ENCODE peak calls at places on chromosome 13, in four cellular contexts. L is IMR-90, D is esophagus squamous epithelium, S is mucosa of descending colon. Z is an unnamed sample.

GRCh38 chr13:68927387-68928026 is 1180.1 kb upstream of the ATXN8OS start:
- DNase-seq in S (no peak), D (no peak), L (no peak), Z (no peak)

GRCh38 chr13:74132152-74132767 is 1.9 kb downstream of the KLF12 start:
- DNase-seq in D (no peak), L (peak; percentile 39), S (no peak), Z (no peak)

GRCh38 chr13:41791056-41791455 is 169.9 kb downstream of the VWA8 start:
- DNase-seq in D (no peak), L (peak; percentile 24), S (no peak), Z (no peak)

GRCh38 chr13:22369090-22369489 is 698.2 kb downstream of the FGF9 start:
- DNase-seq in S (no peak), L (no peak), D (no peak), Z (no peak)

GRCh38 chr13:32538234-32538620 is 368 bp downstream of the N4BP2L2 start:
- DNase-seq in S (peak; percentile 62), L (peak; percentile 62), D (no peak), Z (no peak)

GRCh38 chr13:85879014-85879413 is 79.8 kb upstream of the SLITRK6 start:
- DNase-seq in L (no peak), S (no peak), D (no peak), Z (no peak)

GRCh38 chr13:99610702-99611289 is 109.5 kb downstream of the TM9SF2 start:
- DNase-seq in S (no peak), D (no peak), L (no peak), Z (no peak)

GRCh38 chr13:102724923-102725322 is 30.1 kb upstream of the METTL21C start:
- DNase-seq in S (no peak), L (peak; percentile 24), D (no peak), Z (no peak)

GRCh38 chr13:95643814-95644598 is 500 bp downstream of the DZIP1 start:
- DNase-seq in L (peak; percentile 35), S (peak; percentile 47), D (no peak), Z (peak; percentile 32)

GRCh38 chr13:42549555-42549941 is 24.4 kb upstream of the TNFSF11 start:
- DNase-seq in L (no peak), S (no peak), D (no peak), Z (no peak)

GRCh38 chr13:70923863-70924752 is 815.9 kb upstream of the KLHL1 start:
- DNase-seq in S (peak; percentile 38), L (no peak), D (no peak), Z (no peak)

GRCh38 chr13:48448963-48449614 is 36.2 kb upstream of the LPAR6 start:
- DNase-seq in D (no peak), S (no peak), L (peak; percentile 80), Z (no peak)

GRCh38 chr13:114101325-114101821 is 31.1 kb downstream of the RASA3 start:
- DNase-seq in L (no peak), D (no peak), S (peak; percentile 48), Z (peak; percentile 32)

GRCh38 chr13:27556109-27556508 is 64.2 kb downstream of the LNX2 start:
- DNase-seq in S (no peak), D (no peak), L (peak; percentile 78), Z (no peak)

GRCh38 chr13:71618154-71618553 is 248.8 kb downstream of the DACH1 start:
- DNase-seq in S (no peak), L (peak; percentile 53), D (no peak), Z (no peak)

GRCh38 chr13:35906636-35907035 is 224.5 kb downstream of the DCLK1 start:
- DNase-seq in L (no peak), S (no peak), D (no peak), Z (no peak)

GRCh38 chr13:91058066-91058465 is 289.4 kb upstream of the MIR17HG start:
- DNase-seq in D (no peak), L (no peak), S (no peak), Z (no peak)

GRCh38 chr13:26019881-26020535 is 31.8 kb downstream of the SHISA2 start:
- DNase-seq in L (peak; percentile 63), S (no peak), D (no peak), Z (no peak)

GRCh38 chr13:45219938-45220375 is 19.1 kb upstream of the KCTD4 start:
- DNase-seq in L (peak; percentile 44), S (no peak), D (no peak), Z (no peak)

GRCh38 chr13:66415444-66415843 is 814.7 kb downstream of the PCDH9 start:
- DNase-seq in S (no peak), L (no peak), D (no peak), Z (no peak)

GRCh38 chr13:99359493-99359892 is 52.3 kb upstream of the GPR183 start:
- DNase-seq in L (no peak), D (no peak), S (no peak), Z (no peak)

GRCh38 chr13:32255744-32256120 is 59.4 kb downstream of the ZAR1L start:
- DNase-seq in L (peak; percentile 76), D (no peak), S (no peak), Z (no peak)

GRCh38 chr13:113399755-113400149 is 35.8 kb upstream of the GRTP1 start:
- DNase-seq in S (no peak), L (no peak), D (no peak), Z (no peak)

GRCh38 chr13:42894765-42895181 is 97.3 kb downstream of the EPSTI1 start:
- DNase-seq in D (no peak), S (no peak), L (peak; percentile 36), Z (no peak)

GRCh38 chr13:27022571-27023311 is 148.9 kb downstream of the USP12 start:
- DNase-seq in D (no peak), L (peak; percentile 89), S (no peak), Z (no peak)

GRCh38 chr13:61608138-61608537 is 192.5 kb upstream of the PCDH20 start:
- DNase-seq in D (no peak), S (no peak), L (no peak), Z (no peak)

GRCh38 chr13:44263920-44264610 is 109.6 kb upstream of the SERP2 start:
- DNase-seq in D (no peak), S (no peak), L (peak; percentile 20), Z (peak; percentile 39)

GRCh38 chr13:59424661-59425060 is 739.1 kb downstream of the DIAPH3 start:
- DNase-seq in D (no peak), S (no peak), L (peak; percentile 69), Z (no peak)
- TF ChIP-seq CTCF in D (no peak), S (no peak), L (no peak), Z (no peak)

GRCh38 chr13:97229699-97230098 is 7.6 kb downstream of the MBNL2 start:
- DNase-seq in D (no peak), L (no peak), S (no peak), Z (no peak)
- H3K4me1 ChIP-seq in D (peaks cover 61% of the 10 kb centered on the region), L (peaks cover 29% of the 10 kb centered on the region), S (peaks cover 36% of the 10 kb centered on the region), Z (peaks cover 8% of the 10 kb centered on the region)

DNA sequence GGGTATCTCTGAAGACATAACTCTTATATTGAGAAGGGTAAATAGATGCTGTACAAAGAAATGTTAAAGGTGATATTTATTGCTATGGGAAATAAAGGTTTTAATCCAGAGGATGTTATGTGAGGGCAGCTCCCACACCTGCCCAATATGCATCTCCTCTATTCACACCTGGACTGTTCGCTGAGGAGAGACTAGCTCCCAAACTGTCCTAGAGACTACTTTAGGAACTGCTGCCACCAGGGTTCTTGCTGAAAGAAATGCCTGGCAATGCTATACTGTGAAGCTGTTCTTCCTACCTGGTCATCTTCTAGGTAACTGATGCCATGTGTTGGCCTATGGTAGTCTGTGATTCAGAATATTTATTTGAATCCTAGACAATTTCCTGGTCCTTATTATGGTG is 1421.5 kb upstream of the SPRY2 start:
- DNase-seq in D (no peak), L (no peak), S (no peak), Z (no peak)
- TF ChIP-seq CTCF in D (no peak), L (no peak), S (no peak), Z (no peak)

DNA sequence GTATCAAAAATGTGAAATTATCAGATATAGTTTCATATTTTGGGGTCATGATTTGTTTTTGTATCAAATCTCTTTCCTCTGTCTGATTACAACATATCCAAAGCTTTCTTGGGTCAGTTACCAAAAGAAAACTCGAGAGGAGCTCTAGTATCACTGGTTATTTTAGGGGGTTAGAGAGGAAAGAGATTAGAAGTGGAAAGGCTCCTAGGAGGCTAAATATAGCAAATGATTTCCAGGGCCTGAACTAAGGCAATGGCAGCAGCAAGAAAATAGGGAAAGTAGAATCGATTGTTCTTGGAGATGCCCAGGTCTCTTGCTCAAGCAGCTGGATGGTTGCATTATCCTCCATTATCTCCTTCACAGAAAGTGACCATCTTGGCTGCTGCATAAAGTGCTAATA is 72.9 kb downstream of the NHLRC3 start:
- DNase-seq in L (no peak), S (no peak), D (no peak), Z (no peak)
- H3K4me1 ChIP-seq in L (no peaks in the 10 kb centered on the region), S (no peaks in the 10 kb centered on the region), D (no peaks in the 10 kb centered on the region), Z (no peaks in the 10 kb centered on the region)

GRCh38 chr13:57629821-57630235 is 1.7 kb upstream of the PCDH17 start:
- DNase-seq in S (peak; percentile 49), L (peak; percentile 42), D (no peak), Z (peak; percentile 48)
- TF ChIP-seq CTCF in S (no peak), L (no peak), D (no peak), Z (no peak)

GRCh38 chr13:20350380-20350763 is 118.3 kb upstream of the GJB6 start:
- DNase-seq in D (no peak), S (no peak), L (no peak), Z (no peak)
- H3K4me1 ChIP-seq in D (peaks cover 10% of the 10 kb centered on the region), S (no peaks in the 10 kb centered on the region), L (peaks cover 4% of the 10 kb centered on the region), Z (no peaks in the 10 kb centered on the region)

DNA sequence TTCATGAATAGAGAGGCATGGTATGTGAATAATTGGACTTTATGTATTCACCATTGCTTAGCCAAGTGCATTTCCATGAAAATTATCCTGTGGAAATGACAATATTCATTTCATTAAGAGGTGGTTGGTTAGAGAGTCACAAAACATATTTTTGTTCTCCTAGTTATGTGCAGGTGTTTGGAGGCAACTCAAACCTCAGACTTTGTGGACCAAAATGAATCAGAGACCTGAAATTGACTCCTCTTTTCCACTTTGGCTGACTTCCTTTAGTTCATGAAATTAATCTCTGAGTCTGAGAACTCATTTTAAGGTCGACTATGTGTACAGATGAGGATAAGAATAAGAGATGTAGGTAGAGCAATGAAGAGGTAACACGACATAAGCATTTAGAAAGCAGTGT is 185.2 kb upstream of the CSNK1A1L start:
- DNase-seq in S (no peak), L (no peak), D (no peak), Z (no peak)
- TF ChIP-seq CTCF in S (no peak), L (no peak), D (no peak), Z (no peak)

DNA sequence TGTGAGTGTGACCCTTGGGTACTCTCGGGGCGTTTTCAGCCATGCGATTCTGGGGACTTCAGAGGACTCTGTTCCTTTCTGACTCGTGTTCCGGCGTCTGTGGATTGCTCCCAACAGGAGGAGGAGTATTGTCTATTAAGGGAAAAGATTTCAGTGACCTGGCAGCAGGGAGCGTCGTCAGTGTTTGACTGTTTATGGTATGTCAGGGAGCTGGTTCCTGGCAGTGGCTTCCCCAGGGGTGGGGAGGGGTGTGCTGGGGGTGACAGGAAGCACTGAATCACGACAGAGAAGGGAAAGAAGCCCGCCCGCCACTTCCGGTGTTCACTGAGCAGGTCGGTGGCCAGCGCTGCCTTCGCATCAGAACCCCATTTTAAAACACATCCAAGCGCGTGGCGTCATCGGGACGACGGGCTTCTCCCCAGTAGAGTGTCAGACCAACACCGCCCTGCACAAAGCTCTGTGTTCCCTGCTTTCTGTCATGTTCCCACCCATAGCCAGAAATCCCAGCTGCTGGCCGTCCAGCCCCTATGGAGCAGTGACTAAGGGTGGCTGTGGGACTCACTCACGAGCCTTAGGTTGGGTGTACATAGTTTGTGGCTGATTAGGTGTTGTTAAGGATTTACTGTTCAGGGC is 33.8 kb downstream of the COL4A2 start:
- DNase-seq in D (no peak), L (peak; percentile 93), S (peak; percentile 77), Z (peak; percentile 91)
- H3K4me1 ChIP-seq in D (peaks cover 27% of the 10 kb centered on the region), L (peaks cover 53% of the 10 kb centered on the region), S (peaks cover 5% of the 10 kb centered on the region), Z (peaks cover 9% of the 10 kb centered on the region)